ENCODE peak calls at places on chromosomes 2 and 18, in ten cellular contexts. A is uterus, B is upper lobe of left lung, F is endothelial cell of umbilical vein, D is NB4, U is adrenal gland, L is GM12891, R is IMR-90, W is testis, H is sigmoid colon. I is an unnamed sample.

GRCh38 chr2:55899881-55900280 is 23.7 kb downstream of the EFEMP1 start:
- DNase-seq in A (no peak), B (no peak), F (no peak), D (no peak), U (no peak), L (no peak), R (peak; percentile 73), W (no peak), H (no peak), I (no peak)

GRCh38 chr2:367246-367645 is 79.4 kb upstream of the ALKAL2 start:
- DNase-seq in A (no peak), B (no peak), F (no peak), D (no peak), U (no peak), L (no peak), R (no peak), W (peak; percentile 42), H (no peak), I (no peak)

GRCh38 chr18:58661423-58661822 is 9.8 kb upstream of the MALT1 start:
- DNase-seq in A (no peak), B (no peak), F (no peak), D (no peak), U (no peak), L (no peak), R (peak; percentile 38), W (no peak), H (no peak), I (no peak)

GRCh38 chr18:32296851-32297250 is 107.0 kb downstream of the MEP1B start:
- DNase-seq in A (no peak), B (no peak), F (no peak), D (no peak), U (no peak), L (no peak), R (no peak), W (no peak), H (no peak), I (no peak)

GRCh38 chr18:44802508-44802907 is 121.8 kb downstream of the SETBP1 start:
- DNase-seq in A (no peak), B (no peak), F (no peak), D (no peak), U (no peak), L (no peak), R (peak; percentile 9), W (no peak), H (no peak), I (no peak)

GRCh38 chr2:3807853-3808252 is 104.5 kb downstream of the DCDC2C start:
- DNase-seq in A (no peak), B (no peak), F (no peak), D (peak; percentile 41), U (no peak), L (no peak), R (peak; percentile 78), W (no peak), H (no peak), I (no peak)

GRCh38 chr2:11239718-11240462 is 84.6 kb downstream of the SLC66A3 start:
- DNase-seq in A (no peak), B (no peak), F (peak; percentile 50), D (no peak), U (peak; percentile 13), L (no peak), R (peak; percentile 25), W (peak; percentile 33), H (no peak), I (no peak)

GRCh38 chr2:165432234-165432966 is 37.1 kb upstream of the CSRNP3 start:
- DNase-seq in A (no peak), B (no peak), F (no peak), D (no peak), U (no peak), L (no peak), R (no peak), W (no peak), H (no peak), I (no peak)

GRCh38 chr2:46535360-46535759 is 56.0 kb downstream of the TMEM247 start:
- DNase-seq in A (no peak), B (no peak), F (no peak), D (peak; percentile 89), U (no peak), L (no peak), R (no peak), W (no peak), H (no peak), I (no peak)

GRCh38 chr2:152166633-152167032 is 8.9 kb downstream of the STAM2 start:
- DNase-seq in A (no peak), B (no peak), F (peak; percentile 61), D (no peak), U (no peak), L (no peak), R (peak; percentile 81), W (no peak), H (no peak), I (no peak)

GRCh38 chr18:37362158-37362890 is 203.3 kb downstream of the CELF4 start:
- DNase-seq in A (no peak), B (no peak), F (no peak), D (no peak), U (peak; percentile 29), L (no peak), R (no peak), W (peak; percentile 44), H (no peak), I (no peak)

GRCh38 chr2:43314299-43314927 is 88.0 kb upstream of the ZFP36L2 start:
- DNase-seq in A (no peak), B (no peak), F (no peak), D (no peak), U (no peak), L (no peak), R (no peak), W (no peak), H (no peak), I (no peak)

DNA sequence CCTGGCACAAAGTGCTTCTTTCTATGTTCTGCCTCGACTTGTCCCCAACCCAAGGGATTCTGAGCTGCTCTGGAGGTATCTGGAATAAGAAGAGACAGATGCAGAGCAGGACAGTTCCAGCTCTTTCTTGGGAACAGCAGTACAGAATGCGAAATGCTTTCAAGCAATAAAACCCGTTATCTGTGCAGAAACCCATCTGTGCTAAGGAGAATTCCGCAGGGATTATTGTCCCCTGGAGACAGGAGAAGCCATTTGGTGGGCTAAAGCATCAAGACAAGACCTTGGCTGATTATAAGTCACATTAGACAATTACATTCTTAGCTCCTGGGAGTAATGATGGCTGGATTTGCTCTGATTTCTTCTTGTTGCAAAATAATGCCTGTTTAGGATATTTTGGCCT is 185.4 kb upstream of the GLI2 start:
- DNase-seq in A (no peak), B (no peak), F (no peak), D (no peak), U (no peak), L (no peak), R (no peak), W (no peak), H (no peak), I (no peak)
- TF ChIP-seq POLR2A in A (no peak), B (no peak), F (no peak), D (no peak), U (no peak), L (no peak), R (no peak), W (no peak), H (no peak), I (no peak)

GRCh38 chr2:9309147-9309546 is 102.5 kb downstream of the ASAP2 start:
- DNase-seq in A (no peak), B (no peak), F (no peak), D (no peak), U (no peak), L (no peak), R (no peak), W (no peak), H (no peak), I (no peak)

GRCh38 chr2:9307505-9307904 is 100.9 kb downstream of the ASAP2 start:
- DNase-seq in A (no peak), B (no peak), F (no peak), D (no peak), U (no peak), L (no peak), R (no peak), W (no peak), H (no peak), I (no peak)

GRCh38 chr2:9308186-9308955 is 101.8 kb downstream of the ASAP2 start:
- DNase-seq in A (no peak), B (no peak), F (no peak), D (no peak), U (no peak), L (no peak), R (peak; percentile 43), W (no peak), H (no peak), I (no peak)

GRCh38 chr2:9303528-9304225 is 97.1 kb downstream of the ASAP2 start:
- DNase-seq in A (no peak), B (no peak), F (no peak), D (no peak), U (no peak), L (no peak), R (no peak), W (peak; percentile 72), H (no peak), I (peak; percentile 78)

GRCh38 chr2:9306910-9307309 is 100.3 kb downstream of the ASAP2 start:
- DNase-seq in A (no peak), B (no peak), F (no peak), D (no peak), U (no peak), L (no peak), R (no peak), W (no peak), H (no peak), I (no peak)
- TF ChIP-seq POLR2A in A (no peak), B (no peak), F (no peak), D (no peak), U (no peak), L (no peak), R (no peak), W (no peak), H (no peak), I (no peak)

GRCh38 chr18:77114564-77115391 is 17.8 kb downstream of the MBP start:
- DNase-seq in A (peak; percentile 75), B (peak; percentile 89), F (peak; percentile 82), D (peak; percentile 96), U (peak; percentile 85), L (no peak), R (peak; percentile 94), W (peak; percentile 92), H (peak; percentile 91), I (peak; percentile 91)
- TF ChIP-seq POLR2A in A (no peak), B (no peak), F (no peak), D (no peak), U (no peak), L (no peak), R (no peak), W (no peak), H (no peak), I (no peak)

DNA sequence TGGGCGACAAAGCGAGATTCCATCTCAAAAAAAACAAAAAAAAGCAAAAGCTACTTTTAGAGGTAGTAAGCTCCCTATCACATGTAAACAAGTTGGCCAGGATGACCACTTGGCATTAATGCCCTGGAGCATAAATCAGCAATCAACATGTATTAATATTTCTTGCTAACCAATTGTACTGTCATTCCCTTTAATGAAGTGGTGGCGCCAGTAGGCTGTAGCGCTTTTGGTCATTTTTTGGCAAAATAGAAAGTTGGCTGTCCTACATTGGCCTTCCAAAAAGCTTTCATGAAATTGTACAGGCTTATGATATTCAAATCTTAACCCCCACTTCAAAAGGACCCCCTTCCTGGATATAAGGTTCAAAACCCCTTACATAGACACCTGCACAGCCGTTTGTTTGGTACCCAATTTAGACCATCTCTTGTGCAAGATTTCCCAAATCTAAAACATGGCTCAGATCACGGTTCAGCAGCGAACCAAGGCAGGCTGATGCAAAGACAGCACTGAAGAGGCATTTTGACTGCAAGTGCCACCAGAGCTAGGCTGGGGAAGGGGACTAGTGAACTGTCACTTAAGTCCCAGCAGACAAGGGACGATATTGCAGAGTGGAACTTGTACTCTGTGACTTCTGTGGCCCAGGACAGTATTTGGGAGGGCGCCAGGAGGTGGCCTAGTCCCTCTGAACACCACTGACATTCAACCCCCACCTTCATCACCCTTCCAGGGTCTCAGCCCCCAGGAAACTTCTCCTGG is 31.9 kb downstream of the SMAD7 start:
- DNase-seq in A (peak; percentile 13), B (no peak), F (no peak), D (no peak), U (no peak), L (no peak), R (no peak), W (no peak), H (peak; percentile 66), I (no peak)
- TF ChIP-seq POLR2A in A (no peak), B (no peak), F (no peak), D (no peak), U (no peak), L (no peak), R (no peak), W (no peak), H (no peak), I (no peak)

I was measured in heart left ventricle.